ENCODE peak calls at places on chromosomes 16 and 17, in four cellular contexts. D is WTC11, C is K562, O is HepG2. F is an unnamed sample.

GRCh38 chr17:73643846-73644144 is 450 bp downstream of the SDK2 start:
- DNase-seq in O (no peak), C (no peak), D (no peak), F (no peak)

GRCh38 chr17:54900457-54901229 is at the start of gene TOM1L1:
- DNase-seq in C (peak), D (peak), O (peak), F (peak)

GRCh38 chr16:17366299-17366961 is 104.3 kb downstream of the XYLT1 start:
- DNase-seq in D (no peak), C (no peak), O (no peak), F (no peak)

GRCh38 chr17:64634217-64634616 is 27.9 kb downstream of the SMURF2 start:
- DNase-seq in D (no peak), C (no peak), O (no peak), F (no peak)

GRCh38 chr17:55641559-55642160 is 81.0 kb downstream of the TMEM100 start:
- DNase-seq in C (peak), O (peak), D (peak), F (peak)

GRCh38 chr17:55664287-55664686 is 58.4 kb downstream of the TMEM100 start:
- DNase-seq in O (no peak), C (no peak), D (no peak), F (no peak)

GRCh38 chr16:53052519-53053501 is at the start of gene CHD9NB:
- DNase-seq in C (peak), O (peak), D (no peak), F (no peak)

GRCh38 chr17:17042381-17042736 is at the start of gene MPRIP:
- DNase-seq in D (no peak), O (no peak), C (no peak), F (no peak)

GRCh38 chr17:38724337-38724988 is 5.7 kb upstream of the CISD3 start:
- DNase-seq in O (no peak), D (no peak), C (no peak), F (no peak)

GRCh38 chr16:81486555-81487061 is 42.0 kb downstream of the CMIP start:
- DNase-seq in O (no peak), C (no peak), D (no peak), F (no peak)

GRCh38 chr17:77821114-77821513 is 137.4 kb upstream of the TNRC6C start:
- DNase-seq in C (peak), D (no peak), O (peak), F (peak)

GRCh38 chr17:43574896-43575525 is 28.9 kb upstream of the ETV4 start:
- DNase-seq in O (no peak), D (no peak), C (no peak), F (no peak)

GRCh38 chr16:10981697-10982216 is 37.4 kb downstream of the CLEC16A start:
- DNase-seq in C (peak), D (peak), O (peak), F (peak)

GRCh38 chr17:31780436-31780835 is 78.6 kb downstream of the COPRS start:
- DNase-seq in O (no peak), C (no peak), D (no peak), F (no peak)

GRCh38 chr17:57953703-57954420 is 1.4 kb downstream of the CUEDC1 start:
- DNase-seq in D (no peak), C (no peak), O (no peak), F (no peak)

GRCh38 chr16:48318630-48319029 is 66.6 kb downstream of the SIAH1 start:
- DNase-seq in C (no peak), D (peak), O (no peak), F (no peak)

GRCh38 chr17:27797390-27798091 is 2.8 kb downstream of the NOS2 start:
- DNase-seq in D (peak), O (peak), C (no peak), F (no peak)

GRCh38 chr16:537415-538335 is 10.2 kb downstream of the CAPN15 start:
- DNase-seq in O (no peak), D (peak), C (no peak), F (no peak)

GRCh38 chr16:53224932-53225533 is 170.2 kb downstream of the CHD9 start:
- DNase-seq in D (no peak), C (peak), O (no peak), F (no peak)

GRCh38 chr16:85365120-85365519 is 248.0 kb upstream of the GSE1 start:
- DNase-seq in D (no peak), O (no peak), C (no peak), F (no peak)

GRCh38 chr17:42422958-42423712 is at the start of gene CAVIN1:
- DNase-seq in O (peak), D (peak), C (peak), F (peak)

GRCh38 chr16:57533618-57534336 is 2.6 kb downstream of the CCDC102A start:
- DNase-seq in D (peak), C (no peak), O (no peak), F (peak)

GRCh38 chr17:1217030-1217429 is 37.2 kb upstream of the ABR start:
- DNase-seq in C (no peak), O (no peak), D (no peak), F (no peak)

GRCh38 chr16:57893559-57894389 is 77.2 kb downstream of the CNGB1 start:
- DNase-seq in D (no peak), C (no peak), O (peak), F (no peak)

GRCh38 chr17:1787301-1787902 is 25.5 kb downstream of the SERPINF1 start:
- DNase-seq in D (no peak), O (peak), C (peak), F (peak)

GRCh38 chr17:3556905-3557767 is 476 bp downstream of the TRPV3 start:
- DNase-seq in O (no peak), C (no peak), D (no peak), F (no peak)

GRCh38 chr16:80614908-80615696 is 74.3 kb downstream of the DYNLRB2 start:
- DNase-seq in D (no peak), O (no peak), C (no peak), F (peak)

GRCh38 chr17:59488805-59489204 is 76.6 kb upstream of the DHX40 start:
- DNase-seq in D (no peak), O (no peak), C (no peak), F (no peak)

DNA sequence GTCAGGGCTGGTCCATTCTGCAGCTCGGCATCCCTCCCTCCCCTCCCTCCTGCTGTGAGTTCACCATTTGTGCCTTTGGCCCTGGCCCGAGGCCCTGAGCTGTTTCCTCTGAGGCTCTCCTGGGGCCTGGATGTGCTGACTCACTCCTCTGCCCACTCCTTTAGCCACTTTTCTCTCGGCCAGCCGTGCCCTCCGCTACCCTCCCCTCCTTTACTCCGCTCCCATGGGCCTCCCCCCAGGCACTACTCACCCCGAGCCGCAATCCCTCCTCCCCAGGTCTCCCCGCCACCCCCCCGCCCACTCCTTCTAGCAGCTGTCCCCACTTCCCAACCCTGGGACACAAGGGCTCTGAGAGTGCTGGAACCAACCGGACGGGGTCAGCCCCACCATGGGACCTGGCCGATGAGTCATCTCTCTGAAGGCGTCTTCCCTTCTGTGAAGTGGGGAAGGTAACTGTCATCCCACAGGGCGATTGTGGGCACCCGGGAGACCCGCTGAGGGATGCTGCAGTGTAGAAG is 11.4 kb downstream of the KCNG4 start:
- DNase-seq in D (peak), O (peak), C (peak), F (peak)
- TF ChIP-seq ELF4 in D (no peak), O (no peak), C (no peak), F (no peak)

GRCh38 chr17:50902768-50903353 is 36.7 kb upstream of the TOB1 start:
- DNase-seq in O (no peak), D (no peak), C (no peak), F (no peak)

GRCh38 chr17:50906443-50906842 is 40.3 kb upstream of the TOB1 start:
- DNase-seq in O (no peak), C (no peak), D (no peak), F (no peak)

GRCh38 chr17:50905460-50905803 is 39.3 kb upstream of the TOB1 start:
- DNase-seq in O (peak), C (peak), D (peak), F (no peak)

GRCh38 chr17:50903604-50904521 is 37.7 kb upstream of the TOB1 start:
- DNase-seq in C (no peak), D (no peak), O (no peak), F (no peak)

GRCh38 chr17:50904522-50905459 is 38.6 kb upstream of the TOB1 start:
- DNase-seq in C (no peak), O (peak), D (no peak), F (no peak)
- TF ChIP-seq ELF4 in C (no peak), O (no peak), D (no peak), F (no peak)

GRCh38 chr17:50272711-50273653 is 1.3 kb upstream of the TMEM92 start:
- DNase-seq in O (no peak), D (peak), C (peak), F (peak)

GRCh38 chr17:50274945-50275221 is 617 bp downstream of the TMEM92 start:
- DNase-seq in C (no peak), O (no peak), D (no peak), F (no peak)

GRCh38 chr17:50274142-50274944 is at the start of gene TMEM92:
- DNase-seq in O (no peak), D (peak), C (peak), F (peak)

GRCh38 chr17:50272246-50272645 is 2.0 kb upstream of the TMEM92 start:
- DNase-seq in D (peak), O (no peak), C (no peak), F (no peak)

DNA sequence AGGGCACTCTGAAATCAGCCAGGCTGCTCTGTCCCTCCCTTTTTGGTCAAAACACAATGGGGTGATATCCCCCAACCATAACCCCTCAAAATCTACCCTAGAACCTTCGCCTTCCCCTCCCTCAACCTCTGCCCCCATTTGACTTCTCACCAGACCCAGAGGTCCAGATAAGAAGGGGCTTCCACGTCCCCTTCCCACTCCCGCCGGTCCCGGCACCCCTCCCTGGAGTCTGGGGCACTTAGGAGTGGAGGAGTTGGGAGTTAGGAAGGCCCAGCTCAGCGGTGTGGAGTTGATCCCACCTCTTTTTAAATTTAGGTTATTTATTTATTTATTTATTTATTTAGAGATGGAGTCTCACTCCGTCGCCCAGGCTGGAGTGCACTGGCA is 619 bp upstream of the TMEM92 start:
- DNase-seq in O (no peak), C (no peak), D (peak), F (no peak)
- TF ChIP-seq ELF4 in O (no peak), C (no peak), D (no peak), F (no peak)

DNA sequence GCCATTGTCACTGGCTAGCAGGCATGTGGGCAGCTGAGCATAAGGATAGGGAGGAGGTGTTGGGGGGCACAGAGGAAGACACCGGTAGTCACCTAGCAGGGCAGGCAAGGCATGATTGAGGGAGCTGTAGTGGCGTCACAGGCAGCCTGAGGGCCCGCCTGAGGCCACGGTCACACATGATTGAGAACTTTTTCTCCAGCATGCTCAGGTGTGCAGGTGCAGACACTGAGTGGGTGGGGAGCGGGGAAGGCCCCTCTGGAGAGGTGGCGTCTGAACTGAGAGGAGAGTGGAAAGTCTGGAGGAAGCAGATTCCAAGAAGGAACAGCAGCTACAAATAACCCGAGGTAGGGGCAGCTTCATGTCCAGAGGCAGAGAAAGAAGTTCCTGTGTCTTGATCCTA is 10.9 kb upstream of the ARMC7 start:
- DNase-seq in D (no peak), O (no peak), C (no peak), F (no peak)
- TF ChIP-seq ELF4 in D (no peak), O (no peak), C (no peak), F (no peak)

DNA sequence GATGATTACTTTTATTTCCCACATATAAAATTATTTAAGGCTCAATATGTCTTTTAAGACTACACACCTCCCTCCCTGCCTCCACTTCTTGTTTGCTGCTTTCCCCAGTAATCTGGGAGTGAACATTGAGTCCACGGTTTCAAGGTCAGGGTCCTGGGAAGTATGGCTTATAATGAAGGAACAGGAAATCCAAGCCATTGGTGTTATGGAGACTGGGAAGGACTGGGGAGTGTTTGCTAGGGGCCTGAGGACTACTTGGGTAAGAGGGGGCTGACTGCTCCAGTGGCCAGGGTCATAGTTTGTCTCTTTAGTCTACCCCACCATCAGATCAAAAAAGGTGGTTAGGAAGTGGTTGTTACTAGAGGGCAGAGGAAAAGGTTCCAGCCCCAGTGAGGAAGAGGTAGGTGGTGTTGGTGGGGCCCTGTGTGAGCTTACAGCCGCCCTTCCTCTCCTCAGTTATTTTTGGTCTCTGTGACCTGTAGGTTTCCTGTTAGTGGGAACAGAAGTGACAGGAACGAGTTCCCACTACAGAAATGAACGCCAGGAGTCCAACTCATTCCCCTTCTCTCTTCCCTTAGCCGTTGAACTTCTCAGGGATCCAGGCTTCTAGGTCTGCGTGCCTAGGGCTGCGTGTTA is 742 bp upstream of the SLC16A13 start:
- DNase-seq in C (no peak), O (no peak), D (no peak), F (no peak)
- TF ChIP-seq ELF4 in C (no peak), O (no peak), D (no peak), F (no peak)

DNA sequence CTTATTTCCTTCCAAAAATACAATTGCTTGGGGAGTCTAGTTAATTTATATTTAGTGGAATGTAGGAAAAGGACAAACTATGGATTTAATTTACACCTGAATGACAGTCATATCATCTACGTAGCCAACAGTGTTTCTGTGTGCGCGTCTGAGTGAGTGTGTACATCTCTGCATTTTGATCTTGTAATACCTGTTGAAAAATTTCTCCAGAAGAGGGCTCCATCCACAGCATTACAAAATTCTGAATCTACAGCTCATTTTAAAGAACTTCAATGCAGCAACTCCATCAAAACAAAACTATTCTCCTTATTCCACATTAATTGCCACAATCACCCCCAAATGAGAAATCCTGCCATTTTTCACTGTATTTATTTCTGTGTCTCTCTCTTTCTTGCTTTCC is 3.9 kb downstream of the CDH13 start:
- DNase-seq in D (no peak), O (no peak), C (no peak), F (no peak)
- TF ChIP-seq ELF4 in D (no peak), O (no peak), C (no peak), F (no peak)

GRCh38 chr17:15930426-15930825 is 14.5 kb upstream of the ADORA2B start:
- DNase-seq in O (no peak), D (no peak), C (no peak), F (no peak)

GRCh38 chr17:15929941-15930340 is 15.0 kb upstream of the ADORA2B start:
- DNase-seq in O (no peak), C (no peak), D (no peak), F (no peak)

GRCh38 chr17:15935891-15936290 is 9.0 kb upstream of the ADORA2B start:
- DNase-seq in D (no peak), C (no peak), O (no peak), F (no peak)

GRCh38 chr17:15931394-15931793 is 13.5 kb upstream of the ADORA2B start:
- DNase-seq in C (no peak), O (no peak), D (no peak), F (no peak)

GRCh38 chr17:15934866-15935265 is 10.1 kb upstream of the ADORA2B start:
- DNase-seq in D (no peak), O (no peak), C (no peak), F (no peak)
- TF ChIP-seq ELF4 in D (no peak), O (no peak), C (no peak), F (no peak)